ENCODE peak calls at places on chromosomes 5 and 9, in four cellular contexts. One of them, this sample, is unnamed.
A peak's percentile ranks its signal among the peaks of the same experiment; 100 is the strongest.

GRCh38 chr5:113274836-113275414 is 159.9 kb downstream of the TSSK1B start:
- DNase-seq in left ventricle myocardium inferior: no peak
- DNase-seq in foreskin melanocyte: peak; percentile 26
- DNase-seq in activated CD8-positive, alpha-beta memory T cell treated with anti-CD3 and anti-CD28 coated beads for 1 hour: no peak
- DNase-seq in this sample: no peak

GRCh38 chr5:142472306-142472951 is 147.6 kb upstream of the SPRY4 start:
- DNase-seq in left ventricle myocardium inferior: no peak
- DNase-seq in foreskin melanocyte: no peak
- DNase-seq in activated CD8-positive, alpha-beta memory T cell treated with anti-CD3 and anti-CD28 coated beads for 1 hour: peak; percentile 2
- DNase-seq in this sample: peak; percentile 36

GRCh38 chr9:133739408-133740280 is 1.5 kb upstream of the SARDH start:
- DNase-seq in left ventricle myocardium inferior: no peak
- DNase-seq in foreskin melanocyte: no peak
- DNase-seq in activated CD8-positive, alpha-beta memory T cell treated with anti-CD3 and anti-CD28 coated beads for 1 hour: no peak
- DNase-seq in this sample: no peak

GRCh38 chr9:98575379-98576346 is 133.1 kb downstream of the GABBR2 start:
- DNase-seq in left ventricle myocardium inferior: no peak
- DNase-seq in foreskin melanocyte: no peak
- DNase-seq in activated CD8-positive, alpha-beta memory T cell treated with anti-CD3 and anti-CD28 coated beads for 1 hour: no peak
- DNase-seq in this sample: no peak

GRCh38 chr5:74596930-74597329 is 43.6 kb downstream of the ENC1 start:
- DNase-seq in left ventricle myocardium inferior: no peak
- DNase-seq in foreskin melanocyte: no peak
- DNase-seq in activated CD8-positive, alpha-beta memory T cell treated with anti-CD3 and anti-CD28 coated beads for 1 hour: no peak
- DNase-seq in this sample: no peak

GRCh38 chr9:16918920-16919319 is 48.5 kb upstream of the BNC2 start:
- DNase-seq in left ventricle myocardium inferior: no peak
- DNase-seq in foreskin melanocyte: peak; percentile 44
- DNase-seq in activated CD8-positive, alpha-beta memory T cell treated with anti-CD3 and anti-CD28 coated beads for 1 hour: no peak
- DNase-seq in this sample: no peak

GRCh38 chr9:3241290-3241689 is 284.5 kb downstream of the RFX3 start:
- DNase-seq in left ventricle myocardium inferior: no peak
- DNase-seq in foreskin melanocyte: no peak
- DNase-seq in activated CD8-positive, alpha-beta memory T cell treated with anti-CD3 and anti-CD28 coated beads for 1 hour: no peak
- DNase-seq in this sample: no peak

GRCh38 chr9:113675475-113675941 is 200.6 kb upstream of the ZNF618 start:
- DNase-seq in left ventricle myocardium inferior: peak; percentile 67
- DNase-seq in foreskin melanocyte: peak; percentile 93
- DNase-seq in activated CD8-positive, alpha-beta memory T cell treated with anti-CD3 and anti-CD28 coated beads for 1 hour: no peak
- DNase-seq in this sample: no peak

GRCh38 chr5:108216890-108217289 is 165.0 kb downstream of the FBXL17 start:
- DNase-seq in left ventricle myocardium inferior: no peak
- DNase-seq in foreskin melanocyte: no peak
- DNase-seq in activated CD8-positive, alpha-beta memory T cell treated with anti-CD3 and anti-CD28 coated beads for 1 hour: no peak
- DNase-seq in this sample: no peak

GRCh38 chr5:75337366-75338021 is 474 bp downstream of the HMGCR start:
- DNase-seq in left ventricle myocardium inferior: no peak
- DNase-seq in foreskin melanocyte: peak; percentile 15
- DNase-seq in activated CD8-positive, alpha-beta memory T cell treated with anti-CD3 and anti-CD28 coated beads for 1 hour: peak; percentile 6
- DNase-seq in this sample: no peak

GRCh38 chr9:73916016-73916673 is 581.0 kb upstream of the RORB start:
- DNase-seq in left ventricle myocardium inferior: no peak
- DNase-seq in foreskin melanocyte: peak; percentile 8
- DNase-seq in activated CD8-positive, alpha-beta memory T cell treated with anti-CD3 and anti-CD28 coated beads for 1 hour: no peak
- DNase-seq in this sample: no peak

GRCh38 chr9:26210338-26210851 is 532.2 kb upstream of the TUSC1 start:
- DNase-seq in left ventricle myocardium inferior: no peak
- DNase-seq in foreskin melanocyte: no peak
- DNase-seq in activated CD8-positive, alpha-beta memory T cell treated with anti-CD3 and anti-CD28 coated beads for 1 hour: no peak
- DNase-seq in this sample: no peak